ENCODE peak calls at places on chromosomes 1 and 21, in four cellular contexts. W is Panc1, D is GM23338, A is SK-N-SH. O is an unnamed sample.

GRCh38 chr1:157878059-157878458 is 36.5 kb upstream of the CD5L start:
- DNase-seq in W (peak), A (peak), D (peak), O (peak)

GRCh38 chr1:45359882-45360513 is 19.8 kb upstream of the MUTYH start:
- DNase-seq in A (peak), W (no peak), D (peak), O (no peak)

GRCh38 chr1:188350104-188350503 is 1521.4 kb downstream of the PLA2G4A start:
- DNase-seq in W (no peak), A (no peak), D (no peak), O (no peak)

GRCh38 chr1:100622966-100623762 is 85.2 kb downstream of the GPR88 start:
- DNase-seq in A (no peak), D (no peak), W (no peak), O (peak)

GRCh38 chr21:26948194-26948593 is 18.7 kb downstream of the ADAMTS5 start:
- DNase-seq in A (no peak), D (no peak), W (no peak), O (no peak)

GRCh38 chr1:167016090-167016750 is 27.1 kb downstream of the MAEL start:
- DNase-seq in A (no peak), D (no peak), W (no peak), O (no peak)

GRCh38 chr1:84365225-84366221 is 32.8 kb upstream of the DNASE2B start:
- DNase-seq in W (peak), A (no peak), D (no peak), O (peak)

GRCh38 chr1:79100385-79100784 is 93.9 kb upstream of the ADGRL4 start:
- DNase-seq in W (no peak), D (no peak), A (no peak), O (no peak)

GRCh38 chr21:42193131-42193671 is 25.7 kb upstream of the ABCG1 start:
- DNase-seq in D (no peak), W (no peak), A (no peak), O (no peak)

GRCh38 chr1:202952818-202953217 is 5.3 kb downstream of the ADIPOR1 start:
- DNase-seq in W (no peak), A (no peak), D (no peak), O (no peak)

GRCh38 chr21:43734131-43734634 is 15.3 kb downstream of the PDXK start:
- DNase-seq in W (no peak), A (no peak), D (no peak), O (no peak)

GRCh38 chr21:46180778-46181391 is 3.4 kb downstream of the SPATC1L start:
- DNase-seq in W (no peak), D (no peak), A (no peak), O (no peak)

GRCh38 chr21:25994758-25995163 is 175.8 kb downstream of the APP start:
- DNase-seq in A (no peak), D (no peak), W (no peak), O (no peak)

GRCh38 chr1:210448293-210448892 is 119.7 kb downstream of the HHAT start:
- DNase-seq in W (peak), D (peak), A (peak), O (peak)

GRCh38 chr1:229203030-229203751 is 67.7 kb upstream of the RAB4A start:
- DNase-seq in A (peak), W (no peak), D (peak), O (peak)

GRCh38 chr1:145991799-145992412 is 4.5 kb downstream of the TXNIP start:
- DNase-seq in A (no peak), W (no peak), D (no peak), O (no peak)

GRCh38 chr1:6651889-6652288 is 27.2 kb downstream of the THAP3 start:
- DNase-seq in W (no peak), D (no peak), A (no peak), O (no peak)

GRCh38 chr1:47617381-47618221 is 179.8 kb downstream of the FOXD2 start:
- DNase-seq in A (no peak), D (no peak), W (no peak), O (no peak)

GRCh38 chr1:231045318-231045717 is 5.3 kb upstream of the FAM89A start:
- DNase-seq in A (no peak), D (no peak), W (no peak), O (no peak)

GRCh38 chr1:38815903-38816627 is 43.5 kb downstream of the RRAGC start:
- DNase-seq in W (no peak), A (no peak), D (peak), O (no peak)

GRCh38 chr1:163202833-163203451 is at the start of gene RGS5:
- DNase-seq in W (no peak), A (peak), D (peak), O (no peak)

GRCh38 chr1:156347337-156347736 is 9.0 kb downstream of the TSACC start:
- DNase-seq in A (no peak), D (no peak), W (no peak), O (no peak)

GRCh38 chr1:191757003-191757402 is 401.3 kb upstream of the RGS18 start:
- DNase-seq in W (no peak), A (peak), D (no peak), O (no peak)

GRCh38 chr1:169024255-169024654 is 82.2 kb upstream of the ATP1B1 start:
- DNase-seq in A (no peak), D (no peak), W (no peak), O (no peak)

GRCh38 chr1:10328534-10328933 is 70.3 kb upstream of the PGD start:
- DNase-seq in W (no peak), A (no peak), D (no peak), O (no peak)

GRCh38 chr1:79899914-79900313 is 893.4 kb upstream of the ADGRL4 start:
- DNase-seq in W (no peak), A (no peak), D (no peak), O (no peak)

GRCh38 chr1:184545601-184546000 is 158.8 kb downstream of the C1orf21 start:
- DNase-seq in D (no peak), W (no peak), A (no peak), O (no peak)

GRCh38 chr1:5485436-5485835 is 506.8 kb downstream of the NPHP4 start:
- DNase-seq in W (no peak), D (no peak), A (no peak), O (no peak)

GRCh38 chr1:11383553-11384169 is 95.3 kb upstream of the DISP3 start:
- DNase-seq in A (no peak), W (no peak), D (no peak), O (no peak)

GRCh38 chr1:115807723-115808122 is 33.2 kb downstream of the NHLH2 start:
- DNase-seq in D (peak), A (peak), W (peak), O (peak)

GRCh38 chr1:228093050-228093906 is 9.8 kb downstream of the C1orf35 start:
- DNase-seq in D (no peak), A (no peak), W (no peak), O (no peak)

GRCh38 chr1:84884671-84885389 is 8.2 kb downstream of the LPAR3 start:
- DNase-seq in D (no peak), A (no peak), W (no peak), O (no peak)

GRCh38 chr21:45110873-45111624 is 36.7 kb downstream of the ADARB1 start:
- DNase-seq in W (no peak), D (no peak), A (no peak), O (no peak)

GRCh38 chr1:238562376-238562775 is 671.7 kb upstream of the ZP4 start:
- DNase-seq in W (no peak), D (no peak), A (no peak), O (no peak)

GRCh38 chr21:36183144-36183795 is 26.6 kb downstream of the DOP1B start:
- DNase-seq in A (no peak), D (no peak), W (no peak), O (no peak)
- TF ChIP-seq REST in A (no peak), D (no peak), W (no peak), O (no peak)

DNA sequence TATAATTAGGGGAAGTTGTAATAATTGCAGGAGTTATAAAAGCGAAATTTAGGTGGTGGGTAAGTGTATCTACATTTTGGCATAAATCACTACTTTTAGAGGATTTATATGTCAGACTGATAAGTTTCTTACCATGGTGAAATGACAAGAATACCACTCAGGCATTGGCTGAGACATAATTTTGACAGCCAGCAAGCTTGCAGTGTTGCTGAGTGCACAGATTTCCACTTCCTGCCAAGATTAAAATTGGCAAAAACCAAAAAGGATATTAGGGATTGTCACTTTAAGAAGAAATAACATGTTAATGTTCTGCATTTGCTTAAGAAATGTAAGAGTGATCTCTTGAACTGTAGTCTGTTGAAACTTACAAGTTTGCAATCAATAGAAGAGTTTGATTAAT is 28.2 kb downstream of the NFIA start:
- DNase-seq in D (no peak), A (no peak), W (no peak), O (no peak)
- TF ChIP-seq REST in D (no peak), A (no peak), W (no peak), O (no peak)

GRCh38 chr21:34092241-34092921 is 19.0 kb downstream of the MRPS6 start:
- DNase-seq in W (no peak), A (no peak), D (peak), O (no peak)
- TF ChIP-seq REST in W (no peak), A (peak), D (no peak), O (no peak)

GRCh38 chr1:64265141-64265540 is 61.7 kb downstream of the UBE2U start:
- DNase-seq in A (no peak), W (no peak), D (no peak), O (no peak)

GRCh38 chr1:64269558-64269884 is 66.1 kb downstream of the UBE2U start:
- DNase-seq in W (no peak), D (no peak), A (peak), O (no peak)

GRCh38 chr1:64263856-64264255 is 60.4 kb downstream of the UBE2U start:
- DNase-seq in D (no peak), A (no peak), W (no peak), O (no peak)

GRCh38 chr1:64266941-64267340 is 63.5 kb downstream of the UBE2U start:
- DNase-seq in A (no peak), D (no peak), W (no peak), O (no peak)

DNA sequence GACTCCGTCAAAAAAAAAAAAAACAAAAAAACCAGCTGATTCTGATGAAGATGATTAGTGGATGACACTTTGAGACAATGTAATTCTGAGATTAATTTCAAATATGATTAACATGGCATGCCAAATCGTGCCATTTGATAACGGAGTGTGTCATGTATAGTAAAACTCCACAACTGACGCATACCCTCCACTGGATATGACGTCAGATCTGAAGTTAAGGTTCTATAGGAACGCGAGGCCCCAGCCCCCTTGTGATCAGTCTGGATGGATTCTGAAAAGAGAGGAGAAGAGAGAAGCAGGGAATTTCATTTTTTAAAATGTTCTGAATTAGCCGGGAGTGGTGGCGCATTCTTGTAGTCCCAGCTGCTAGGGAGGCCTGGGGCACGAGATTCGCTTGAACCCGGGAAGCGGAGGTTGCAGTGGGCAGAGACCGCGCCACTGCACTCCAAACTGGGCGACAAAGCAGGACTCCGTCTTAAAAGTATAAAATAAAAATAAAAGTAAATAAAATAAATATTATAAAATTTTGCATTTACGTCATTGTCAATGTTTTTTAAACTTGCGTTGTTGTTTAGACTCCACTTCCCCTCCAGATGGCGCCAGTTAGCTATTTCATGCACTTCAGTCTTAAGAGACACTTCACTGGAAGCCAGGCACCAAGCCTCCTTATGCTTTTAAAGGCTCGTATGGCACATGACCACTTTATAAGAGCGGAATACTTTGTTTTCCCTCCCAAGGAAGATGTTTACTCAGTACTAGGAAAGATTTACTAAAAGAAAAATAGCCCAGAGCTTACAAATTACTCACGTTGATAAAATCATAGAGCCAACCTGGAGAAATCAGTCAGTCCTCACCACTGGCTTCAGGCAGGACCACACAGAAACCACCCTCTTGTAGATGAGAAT is 65.5 kb downstream of the UBE2U start:
- DNase-seq in D (peak), A (peak), W (peak), O (peak)
- TF ChIP-seq REST in D (no peak), A (no peak), W (no peak), O (no peak)

DNA sequence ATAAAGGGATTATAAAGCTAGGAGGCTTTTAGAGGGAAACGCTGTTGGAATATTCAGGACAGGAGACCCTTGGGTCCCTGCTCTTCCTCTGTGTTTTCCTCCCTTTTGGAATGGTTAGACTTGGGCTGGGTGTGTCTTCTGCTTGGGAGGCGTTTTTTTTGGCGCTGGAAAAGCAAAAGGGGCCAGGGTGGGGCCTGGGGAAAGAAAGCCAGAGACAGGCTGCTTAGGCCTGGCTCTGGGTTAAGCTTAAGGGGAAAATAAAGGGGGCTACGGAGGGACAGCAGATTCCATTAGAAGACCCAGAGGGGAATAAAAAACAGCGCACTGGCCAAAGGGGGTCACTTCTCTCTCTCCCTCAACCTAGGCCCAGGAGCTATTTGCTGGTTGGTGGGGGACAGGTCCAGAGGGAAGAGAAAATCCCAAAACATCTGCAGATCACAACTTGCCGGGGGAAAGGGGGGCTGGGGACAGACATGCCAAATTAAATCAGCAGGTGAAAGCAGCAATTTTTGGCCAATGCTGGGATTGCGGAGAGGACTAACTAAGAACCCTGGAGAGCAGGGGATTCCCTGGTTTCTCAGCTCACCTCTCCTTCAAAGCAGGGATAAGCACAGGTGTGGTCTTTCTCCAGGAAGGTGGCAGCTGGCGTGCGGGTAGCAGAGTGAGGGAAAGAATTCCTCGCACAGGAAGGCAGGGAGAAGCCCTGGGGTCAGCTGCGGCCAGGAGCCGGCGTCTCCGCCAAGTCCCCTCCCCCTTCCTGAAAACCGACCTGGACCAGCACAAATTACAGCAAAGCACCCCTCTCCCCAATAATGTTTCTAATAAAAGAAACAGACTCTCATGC is 82.2 kb upstream of the AK4 start:
- DNase-seq in A (peak), W (no peak), D (peak), O (peak)
- TF ChIP-seq REST in A (no peak), W (no peak), D (no peak), O (no peak)

GRCh38 chr1:181142096-181143043 is 53.9 kb downstream of the IER5 start:
- DNase-seq in D (peak), A (peak), W (peak), O (peak)
- TF ChIP-seq REST in D (no peak), A (no peak), W (no peak), O (no peak)

O was measured in A549.